ENCODE peak calls at places on chromosome 1, in five cellular contexts. G is ovary, V is transverse colon, M is IMR-90, I is uterus. S is an unnamed sample.
A peak's percentile ranks its signal among the peaks of the same experiment; 100 is the strongest.

GRCh38 chr1:1833916-1834325 is 55.7 kb upstream of the NADK start:
- DNase-seq in V (no peak), G (no peak), I (no peak), M (peak; percentile 12), S (no peak)

GRCh38 chr1:21652937-21653743 is 16.0 kb downstream of the RAP1GAP start:
- DNase-seq in G (no peak), V (no peak), M (no peak), I (no peak), S (no peak)

GRCh38 chr1:109667452-109668122 is at the start of gene GSTM2:
- DNase-seq in G (peak; percentile 94), I (peak; percentile 95), V (peak; percentile 93), M (peak; percentile 77), S (peak; percentile 91)

GRCh38 chr1:6599141-6599975 is 3.3 kb downstream of the KLHL21 start:
- DNase-seq in M (no peak), G (no peak), I (no peak), V (peak; percentile 49), S (no peak)

GRCh38 chr1:228691926-228692325 is 43.4 kb upstream of the RHOU start:
- DNase-seq in M (peak; percentile 33), G (no peak), I (no peak), V (peak; percentile 15), S (peak; percentile 35)

GRCh38 chr1:111535256-111536191 is 32.1 kb upstream of the ADORA3 start:
- DNase-seq in V (no peak), M (no peak), I (peak; percentile 50), G (no peak), S (no peak)

GRCh38 chr1:199685369-199685768 is 342.1 kb upstream of the NR5A2 start:
- DNase-seq in M (peak; percentile 75), I (no peak), V (no peak), G (no peak), S (no peak)

GRCh38 chr1:204565617-204566582 is 49.7 kb downstream of the MDM4 start:
- DNase-seq in I (peak; percentile 55), G (no peak), V (peak; percentile 49), M (peak; percentile 81), S (peak; percentile 39)

GRCh38 chr1:47852006-47852686 is 145.0 kb downstream of the TRABD2B start:
- DNase-seq in I (no peak), M (no peak), G (no peak), V (no peak), S (no peak)

GRCh38 chr1:116008651-116009380 is 32.5 kb downstream of the SLC22A15 start:
- DNase-seq in I (no peak), V (no peak), M (no peak), G (no peak), S (no peak)

GRCh38 chr1:173507205-173507846 is 30.2 kb downstream of the PRDX6 start:
- DNase-seq in G (no peak), I (no peak), V (no peak), M (peak; percentile 76), S (no peak)

GRCh38 chr1:172499636-172500141 is 33.3 kb upstream of the SUCO start:
- DNase-seq in M (no peak), I (no peak), V (peak; percentile 10), G (no peak), S (peak; percentile 53)

GRCh38 chr1:201019321-201019977 is 4.1 kb downstream of the KIF21B start:
- DNase-seq in G (no peak), M (no peak), I (no peak), V (peak; percentile 90), S (peak; percentile 40)

GRCh38 chr1:180975551-180975950 is 47.1 kb downstream of the STX6 start:
- DNase-seq in G (no peak), I (no peak), M (no peak), V (no peak), S (no peak)

GRCh38 chr1:47436979-47437517 is 796 bp upstream of the FOXD2 start:
- DNase-seq in V (no peak), I (no peak), G (no peak), M (peak; percentile 29), S (no peak)

GRCh38 chr1:41925712-41926111 is 7.0 kb upstream of the HIVEP3 start:
- DNase-seq in V (no peak), M (peak; percentile 13), G (no peak), I (no peak), S (no peak)

GRCh38 chr1:206030714-206031113 is 7.0 kb upstream of the CTSE start:
- DNase-seq in G (peak; percentile 33), V (peak; percentile 76), M (peak; percentile 62), I (peak; percentile 52), S (no peak)

GRCh38 chr1:8004803-8005573 is 21.1 kb downstream of the ERRFI1 start:
- DNase-seq in V (peak; percentile 75), G (peak; percentile 83), I (peak; percentile 96), M (peak; percentile 98), S (peak; percentile 90)

GRCh38 chr1:8121261-8122159 is 95.4 kb upstream of the ERRFI1 start:
- DNase-seq in V (peak; percentile 57), G (peak; percentile 70), M (peak; percentile 94), I (peak; percentile 94), S (peak; percentile 68)

GRCh38 chr1:227770812-227771211 is 35.6 kb downstream of the SNAP47 start:
- DNase-seq in G (no peak), M (no peak), I (no peak), V (no peak), S (no peak)

GRCh38 chr1:78210167-78210566 is 164.4 kb downstream of the GIPC2 start:
- DNase-seq in V (no peak), M (peak; percentile 65), G (no peak), I (no peak), S (no peak)
- H3K27ac ChIP-seq in V (no peak overlapping the region), M (no peak overlapping the region), G (no peak overlapping the region), I (no peak overlapping the region), S (no peak overlapping the region)

DNA sequence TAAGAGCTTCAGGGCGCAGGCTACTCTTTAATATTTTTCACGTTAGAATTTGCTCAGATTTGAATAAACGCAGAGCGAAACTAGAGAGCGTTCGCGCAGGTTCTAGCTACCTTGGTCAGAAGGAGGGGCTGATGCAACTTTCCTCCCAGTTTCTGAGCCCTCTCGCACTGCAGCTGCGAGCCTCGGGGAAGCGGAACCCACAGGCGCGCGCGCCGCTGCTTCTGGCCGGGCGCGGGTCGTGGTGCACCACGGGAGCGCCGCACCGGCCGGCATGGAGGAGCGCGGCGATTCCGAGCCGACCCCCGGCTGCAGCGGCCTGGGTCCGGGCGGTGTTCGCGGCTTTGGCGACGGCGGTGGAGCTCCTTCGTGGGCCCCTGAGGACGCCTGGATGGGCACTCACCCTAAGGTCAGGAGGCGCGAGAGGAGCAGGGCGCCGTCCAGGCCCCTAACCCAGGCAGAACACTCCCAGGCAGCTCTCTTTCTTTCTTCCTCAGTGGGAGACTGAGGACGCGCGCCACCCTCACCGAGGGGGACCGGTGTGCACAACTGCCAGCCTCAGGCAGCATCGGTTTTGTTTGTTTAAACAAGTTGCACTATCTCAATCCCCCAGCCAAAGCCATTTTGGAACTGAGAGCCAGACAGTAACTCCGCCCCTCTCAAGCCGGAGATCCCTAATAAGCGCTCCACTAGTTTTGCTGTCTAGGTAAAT is at the start of gene TSEN15:
- DNase-seq in I (peak; percentile 65), M (peak; percentile 86), G (peak; percentile 78), V (peak; percentile 82), S (peak; percentile 53)
- TF ChIP-seq CTCF in I (no peak), M (no peak), G (no peak), V (no peak), S (no peak)

DNA sequence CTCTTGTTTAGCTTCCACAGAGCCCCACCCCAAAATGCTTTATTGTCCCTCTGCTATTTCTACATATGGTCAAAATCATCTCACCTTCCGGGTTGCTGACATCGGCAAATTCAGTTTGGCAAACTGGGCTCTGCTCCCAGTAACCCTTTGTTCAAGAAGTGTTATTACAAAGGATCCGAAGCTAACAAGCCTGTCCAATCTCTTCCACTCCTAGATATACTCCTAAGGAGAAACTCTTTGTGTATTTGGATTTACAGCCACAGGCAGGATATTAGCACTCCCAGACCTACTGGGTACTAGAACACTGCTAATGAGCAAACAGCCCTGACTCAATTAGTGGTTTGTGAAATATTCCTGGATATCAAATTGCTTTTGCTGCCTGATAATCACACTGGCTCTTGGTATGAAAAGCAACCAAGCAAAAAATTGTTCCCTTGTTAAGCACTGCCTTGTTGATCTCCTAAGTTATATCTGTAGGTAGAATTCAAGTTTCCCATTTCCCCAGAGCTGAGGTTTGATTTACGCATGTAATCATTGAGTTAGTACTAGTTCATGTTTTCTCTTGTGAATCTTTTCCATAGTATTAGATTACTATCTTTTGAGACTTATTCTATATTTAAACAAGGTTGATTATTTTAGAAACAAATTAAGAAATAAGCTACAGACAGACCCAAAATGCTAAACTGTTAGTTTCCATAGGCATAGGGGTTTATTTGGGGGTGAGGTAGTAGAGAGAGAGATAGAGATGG is 3.8 kb downstream of the JUN start:
- DNase-seq in V (peak; percentile 77), I (peak; percentile 61), G (peak; percentile 37), M (peak; percentile 78), S (peak; percentile 76)
- TF ChIP-seq POLR2A in V (peak; percentile 69), I (peak; percentile 23), G (peak; percentile 15), M (peak; percentile 96), S (peak; percentile 88)

DNA sequence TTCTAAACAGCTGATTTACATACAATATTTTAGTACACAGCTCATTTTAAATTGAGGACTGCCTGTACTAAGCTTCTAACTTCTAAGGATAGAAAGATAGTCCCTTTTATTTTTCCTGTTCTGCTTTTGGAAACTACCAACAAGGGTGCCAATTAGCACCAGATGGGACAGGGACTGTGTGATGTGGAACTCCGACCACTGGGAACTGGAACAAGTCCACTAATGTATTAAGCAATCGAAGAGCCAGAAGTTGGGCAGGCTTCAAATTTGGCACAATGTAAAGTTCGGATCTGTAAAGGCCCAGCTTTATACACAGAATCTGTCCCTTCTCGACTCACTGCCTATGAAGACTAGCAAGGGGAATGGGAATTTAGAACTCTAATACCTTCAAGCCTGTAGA is 149.3 kb downstream of the ZC3H11B start:
- DNase-seq in V (no peak), I (no peak), G (no peak), M (no peak), S (no peak)
- H3K27ac ChIP-seq in V (no peak overlapping the region), I (no peak overlapping the region), G (no peak overlapping the region), M (no peak overlapping the region), S (no peak overlapping the region)

GRCh38 chr1:236541710-236542109 is 17.9 kb downstream of the LGALS8 start:
- DNase-seq in M (no peak), G (no peak), I (no peak), V (no peak), S (no peak)

GRCh38 chr1:236545621-236546169 is 21.9 kb downstream of the LGALS8 start:
- DNase-seq in I (no peak), M (no peak), V (no peak), G (no peak), S (no peak)

GRCh38 chr1:236540813-236541465 is 17.2 kb downstream of the LGALS8 start:
- DNase-seq in G (no peak), V (peak; percentile 25), M (no peak), I (no peak), S (no peak)

DNA sequence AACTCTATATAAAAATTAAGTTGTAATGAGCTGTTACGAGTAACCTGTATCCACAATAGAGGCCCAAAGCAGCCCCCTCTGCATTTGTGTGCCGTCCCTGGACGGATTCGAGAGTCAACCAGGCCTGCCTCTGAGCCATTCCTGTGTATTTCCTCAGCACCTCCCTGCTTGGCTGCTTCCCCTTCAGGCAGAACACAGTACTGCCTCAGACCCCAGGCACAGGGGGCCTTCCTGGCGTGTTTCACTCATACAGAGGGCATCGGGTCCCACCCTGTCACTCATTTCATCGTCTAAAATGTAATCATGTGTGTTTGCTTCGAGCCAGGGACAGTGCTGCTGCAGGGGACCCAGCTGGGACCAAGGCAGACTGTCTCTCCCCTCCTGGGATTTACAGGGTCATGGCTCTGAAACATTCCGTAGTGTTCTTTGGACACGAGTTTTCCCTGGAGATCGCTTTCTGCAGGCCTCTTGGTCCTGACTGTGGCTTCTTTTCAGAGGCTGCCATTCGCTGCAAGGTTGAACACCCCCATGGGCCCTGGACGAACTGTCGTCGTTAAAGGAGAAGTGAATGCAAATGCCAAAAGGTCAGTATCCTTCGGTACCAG is 19.4 kb downstream of the LGALS8 start:
- DNase-seq in I (no peak), M (no peak), G (no peak), V (no peak), S (no peak)
- TF ChIP-seq CTCF in I (no peak), M (no peak), G (no peak), V (no peak), S (no peak)